ENCODE peak calls at places on chromosomes 16 and 17, in nine cellular contexts. N is effector CD4-positive, alpha-beta T cell; A is thoracic aorta; U is HAP-1; W is GM12865; S is aorta; F is left colon; P is left lung; T is stomach. Y is an unnamed sample.

GRCh38 chr16:12162151-12162559 is 185.6 kb downstream of the SNX29 start:
- DNase-seq in N (no peak), W (no peak), T (no peak), A (no peak), U (no peak), S (no peak), P (no peak), F (no peak), Y (no peak)

GRCh38 chr16:53827741-53828140 is 123.8 kb downstream of the FTO start:
- DNase-seq in N (no peak), W (no peak), T (no peak), A (no peak), S (no peak), F (no peak), U (peak; percentile 99), P (no peak), Y (no peak)

GRCh38 chr17:3710951-3711383 is 12.7 kb upstream of the HASPIN start:
- DNase-seq in S (no peak), U (no peak), F (no peak), T (no peak), A (no peak), P (no peak), W (peak; percentile 99), N (peak; percentile 65), Y (no peak)

GRCh38 chr17:65657251-65657828 is 95.9 kb upstream of the AXIN2 start:
- DNase-seq in W (peak; percentile 40), S (no peak), P (no peak), F (no peak), T (no peak), A (no peak), N (no peak), U (no peak), Y (no peak)

GRCh38 chr16:649646-650045 is 481 bp downstream of the WDR90 start:
- DNase-seq in U (no peak), F (no peak), A (no peak), N (no peak), S (no peak), W (peak; percentile 49), T (no peak), P (no peak), Y (no peak)

GRCh38 chr16:57576429-57576870 is 34.0 kb downstream of the ADGRG5 start:
- DNase-seq in S (peak; percentile 92), U (peak; percentile 54), W (peak; percentile 88), P (peak; percentile 89), T (peak; percentile 87), N (peak; percentile 69), A (peak; percentile 29), F (peak; percentile 87), Y (peak; percentile 72)

GRCh38 chr17:64418506-64419339 is 28.1 kb upstream of the PECAM1 start:
- DNase-seq in N (no peak), T (no peak), S (no peak), U (peak; percentile 50), A (no peak), P (no peak), F (no peak), W (peak; percentile 70), Y (no peak)

GRCh38 chr16:11669380-11670146 is 1.3 kb downstream of the SNN start:
- DNase-seq in N (no peak), P (peak; percentile 87), F (peak; percentile 34), W (peak; percentile 72), A (no peak), S (peak; percentile 87), U (no peak), T (no peak), Y (peak; percentile 79)

GRCh38 chr16:79267781-79268180 is 332.8 kb downstream of the MAF start:
- DNase-seq in A (no peak), N (no peak), F (no peak), W (no peak), U (no peak), S (no peak), P (no peak), T (no peak), Y (no peak)

GRCh38 chr16:79009911-79010310 is 590.6 kb downstream of the MAF start:
- DNase-seq in U (no peak), F (no peak), W (no peak), S (no peak), P (no peak), A (no peak), T (no peak), N (no peak), Y (no peak)